ENCODE peak calls at places on chromosomes 7 and 10, in six cellular contexts. H is neuronal stem cell, W is H9, P is H1, Q is IMR-90, I is mesendoderm. M is an unnamed sample.

GRCh38 chr10:921471-922414 is 9.8 kb downstream of the LARP4B start:
- DNase-seq in W (no peak), Q (peak), H (no peak), P (no peak), I (no peak), M (peak)

GRCh38 chr7:158973440-158973839 is 117.1 kb downstream of the DYNC2I1 start:
- DNase-seq in Q (no peak), W (peak), H (no peak), I (peak), P (peak), M (peak)

GRCh38 chr7:75967573-75967997 is 26.8 kb downstream of the TMEM120A start:
- DNase-seq in W (no peak), P (no peak), Q (peak), H (no peak), I (no peak), M (peak)

GRCh38 chr7:144588535-144588934 is 185.0 kb upstream of the NOBOX start:
- DNase-seq in H (no peak), W (no peak), Q (no peak), P (no peak), I (no peak), M (no peak)

GRCh38 chr10:17454181-17454800 is at the start of gene ST8SIA6:
- DNase-seq in H (peak), W (peak), I (peak), Q (peak), P (no peak), M (peak)

GRCh38 chr7:105896407-105896842 is 20.0 kb upstream of the ATXN7L1 start:
- DNase-seq in H (no peak), Q (no peak), I (no peak), W (no peak), P (no peak), M (no peak)

GRCh38 chr7:43761382-43761781 is 2.9 kb downstream of the BLVRA start:
- DNase-seq in W (no peak), I (no peak), P (no peak), H (no peak), Q (no peak), M (no peak)

GRCh38 chr7:131010714-131011436 is 276.9 kb upstream of the KLF14 start:
- DNase-seq in W (no peak), Q (peak), P (no peak), H (no peak), I (no peak), M (peak)

GRCh38 chr10:97069576-97070362 is 116.0 kb downstream of the SLIT1 start:
- DNase-seq in I (peak), H (no peak), Q (no peak), W (no peak), P (no peak), M (peak)

GRCh38 chr10:122514045-122514840 is 46.3 kb upstream of the DMBT1 start:
- DNase-seq in P (no peak), W (no peak), H (no peak), Q (peak), I (no peak), M (no peak)

GRCh38 chr10:123132576-123133477 is 2.9 kb upstream of the HMX3 start:
- DNase-seq in P (no peak), I (peak), H (peak), Q (peak), W (peak), M (peak)

GRCh38 chr7:105932835-105933477 is 30.1 kb upstream of the CDHR3 start:
- DNase-seq in I (peak), H (peak), Q (peak), P (no peak), W (no peak), M (peak)

GRCh38 chr10:472241-472910 is 217.1 kb downstream of the DIP2C start:
- DNase-seq in P (no peak), Q (no peak), H (no peak), W (peak), I (no peak), M (no peak)

GRCh38 chr10:8840356-8840755 is 785.9 kb downstream of the GATA3 start:
- DNase-seq in W (peak), Q (no peak), I (peak), H (no peak), P (peak), M (no peak)

GRCh38 chr10:43028143-43028542 is 48.7 kb upstream of the RET start:
- DNase-seq in P (no peak), I (no peak), W (no peak), Q (no peak), H (no peak), M (no peak)

GRCh38 chr10:57948796-57949195 is 318.9 kb downstream of the IPMK start:
- DNase-seq in I (no peak), Q (no peak), H (no peak), W (no peak), P (no peak), M (no peak)

GRCh38 chr7:25407932-25408480 is 179.7 kb upstream of the NPVF start:
- DNase-seq in H (peak), I (peak), P (no peak), W (peak), Q (no peak), M (no peak)

GRCh38 chr7:149872419-149873073 is 1.2 kb upstream of the ATP6V0E2 start:
- DNase-seq in W (peak), Q (peak), I (peak), P (no peak), H (no peak), M (peak)

GRCh38 chr7:20508109-20508508 is 107.4 kb upstream of the ABCB5 start:
- DNase-seq in Q (no peak), P (no peak), I (peak), H (no peak), W (no peak), M (no peak)

DNA sequence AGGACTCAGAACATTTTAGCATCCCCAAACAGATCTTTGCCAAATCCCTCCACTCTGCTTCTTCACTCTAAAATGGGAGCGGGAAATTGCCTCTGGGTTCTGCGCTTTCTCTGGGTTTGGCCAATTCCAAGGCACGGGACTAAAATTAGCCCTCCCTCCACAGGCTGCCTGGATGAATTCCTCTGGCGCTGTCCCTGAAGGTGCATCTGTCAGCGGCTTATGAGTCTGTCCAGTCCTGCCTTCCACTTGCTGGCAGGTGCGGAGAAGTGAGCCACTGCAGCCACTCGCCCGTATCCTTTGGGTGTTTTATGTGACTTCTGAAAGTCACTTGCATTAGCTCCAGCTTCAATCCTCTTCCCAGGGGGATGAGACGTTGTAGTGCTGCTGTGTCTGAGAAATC is 121.6 kb downstream of the SH2D4B start:
- DNase-seq in I (no peak), W (no peak), Q (no peak), H (no peak), P (no peak), M (no peak)
- H2AK5ac ChIP-seq in I (no peak), W (no peak), Q (no peak), H (no peak), P (no peak), M (no peak)

GRCh38 chr10:5540080-5540479 is 15.3 kb downstream of the CALML3 start:
- DNase-seq in Q (no peak), H (no peak), I (no peak), P (no peak), W (no peak), M (no peak)

GRCh38 chr10:5537684-5538083 is 12.9 kb downstream of the CALML3 start:
- DNase-seq in W (no peak), I (no peak), Q (no peak), H (no peak), P (no peak), M (no peak)

GRCh38 chr10:5540886-5541285 is 16.1 kb downstream of the CALML3 start:
- DNase-seq in H (no peak), I (no peak), W (no peak), P (no peak), Q (no peak), M (no peak)

GRCh38 chr10:5538446-5538845 is 13.7 kb downstream of the CALML3 start:
- DNase-seq in Q (peak), I (peak), P (no peak), H (no peak), W (no peak), M (peak)

GRCh38 chr10:5538892-5539651 is 14.3 kb downstream of the CALML3 start:
- DNase-seq in H (no peak), I (no peak), P (no peak), Q (no peak), W (no peak), M (peak)
- H2AK5ac ChIP-seq in H (no peak), I (no peak), P (no peak), Q (peak), W (no peak), M (no peak)

GRCh38 chr10:102504976-102505300 is 1.2 kb downstream of the SUFU start:
- DNase-seq in Q (no peak), W (no peak), I (no peak), H (no peak), P (no peak), M (no peak)

GRCh38 chr10:102502337-102503151 is at the start of gene ACTR1A:
- DNase-seq in Q (peak), W (peak), P (peak), H (peak), I (peak), M (peak)

GRCh38 chr10:102505462-102506115 is 1.8 kb downstream of the SUFU start:
- DNase-seq in P (no peak), Q (no peak), I (no peak), H (no peak), W (no peak), M (no peak)

GRCh38 chr10:102503264-102504178 is at the start of gene SUFU:
- DNase-seq in I (peak), H (peak), P (peak), Q (peak), W (peak), M (peak)

GRCh38 chr10:102504179-102504975 is 605 bp downstream of the SUFU start:
- DNase-seq in Q (peak), H (peak), P (peak), I (peak), W (peak), M (peak)
- H2AK5ac ChIP-seq in Q (peak), H (no peak), P (no peak), I (no peak), W (no peak), M (no peak)

DNA sequence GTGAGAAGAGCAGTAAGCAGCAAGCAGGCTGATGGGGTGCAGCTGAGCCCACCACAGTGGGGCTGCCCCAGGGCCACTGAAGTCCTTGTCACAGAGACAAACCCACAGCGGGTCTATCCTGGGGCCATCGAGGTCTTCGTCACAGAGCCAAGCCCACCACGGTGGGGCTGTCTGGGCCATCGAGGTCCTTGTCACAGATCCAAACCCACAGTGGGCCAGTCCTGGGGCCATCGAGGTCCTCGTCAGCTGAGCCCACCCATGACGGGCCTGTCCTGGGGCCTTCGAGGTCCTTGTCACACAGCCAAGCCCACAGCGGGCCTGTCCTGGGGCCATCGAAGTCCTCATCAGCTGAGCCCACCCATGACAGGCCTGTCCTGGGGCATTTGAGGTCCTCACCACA is 549.9 kb downstream of the DNAJB6 start:
- DNase-seq in P (no peak), W (no peak), H (no peak), Q (no peak), I (no peak), M (no peak)
- H2AK5ac ChIP-seq in P (no peak), W (no peak), H (peak), Q (no peak), I (no peak), M (no peak)

GRCh38 chr7:140656548-140657515 is 15.9 kb upstream of the ADCK2 start:
- DNase-seq in P (no peak), H (no peak), W (no peak), Q (peak), I (no peak), M (peak)

GRCh38 chr7:140654661-140655060 is 14.0 kb upstream of the DENND2A start:
- DNase-seq in Q (no peak), H (no peak), P (no peak), W (no peak), I (no peak), M (no peak)

GRCh38 chr7:140653319-140654108 is 12.9 kb upstream of the DENND2A start:
- DNase-seq in I (peak), H (peak), W (peak), Q (peak), P (no peak), M (peak)

GRCh38 chr7:140654109-140654387 is 13.4 kb upstream of the DENND2A start:
- DNase-seq in I (no peak), Q (no peak), W (no peak), P (no peak), H (no peak), M (no peak)

GRCh38 chr7:140655511-140656408 is 15.1 kb upstream of the DENND2A start:
- DNase-seq in Q (no peak), W (no peak), P (no peak), H (no peak), I (no peak), M (no peak)
- H2AK5ac ChIP-seq in Q (no peak), W (no peak), P (no peak), H (peak), I (no peak), M (no peak)